ENCODE peak calls at places on chromosomes 6 and 20, in nine cellular contexts. V, A, G, D, C, R, O, T and P are unnamed samples.

GRCh38 chr6:168988280-168988679 is 265.4 kb downstream of the THBS2 start:
- DNase-seq in V (no peak), A (no peak), G (no peak), D (no peak), C (no peak), R (no peak), O (no peak), T (no peak), P (no peak)

GRCh38 chr6:132566404-132566803 is 3.7 kb upstream of the TAAR6 start:
- DNase-seq in V (no peak), A (no peak), G (no peak), D (no peak), C (no peak), R (no peak), O (no peak), T (no peak), P (no peak)

GRCh38 chr6:32885698-32886286 is 31.8 kb downstream of the PSMB9 start:
- DNase-seq in V (peak; percentile 88), A (no peak), G (no peak), D (no peak), C (no peak), R (no peak), O (no peak), T (no peak), P (no peak)

GRCh38 chr6:113860165-113860955 is 3.2 kb downstream of the MARCKS start:
- DNase-seq in V (peak; percentile 58), A (peak; percentile 64), G (no peak), D (peak; percentile 89), C (peak; percentile 63), R (no peak), O (peak; percentile 29), T (no peak), P (peak; percentile 16)

GRCh38 chr6:18207949-18208348 is 52.7 kb downstream of the KDM1B start:
- DNase-seq in V (no peak), A (no peak), G (no peak), D (no peak), C (no peak), R (no peak), O (no peak), T (no peak), P (no peak)

GRCh38 chr20:33947709-33948295 is 45.9 kb upstream of the RALY start:
- DNase-seq in V (peak; percentile 45), A (no peak), G (no peak), D (peak; percentile 74), C (no peak), R (no peak), O (no peak), T (no peak), P (no peak)

GRCh38 chr6:149079911-149080501 is 237.5 kb upstream of the TAB2 start:
- DNase-seq in V (peak; percentile 84), A (peak; percentile 71), G (no peak), D (peak; percentile 59), C (peak; percentile 47), R (no peak), O (peak; percentile 68), T (no peak), P (peak; percentile 19)

GRCh38 chr6:45256697-45257695 is 71.1 kb upstream of the RUNX2 start:
- DNase-seq in V (peak; percentile 61), A (no peak), G (no peak), D (no peak), C (no peak), R (no peak), O (no peak), T (no peak), P (no peak)

GRCh38 chr20:49349678-49350077 is 71.8 kb upstream of the ZNFX1 start:
- DNase-seq in V (no peak), A (no peak), G (no peak), D (peak; percentile 51), C (no peak), R (no peak), O (no peak), T (no peak), P (peak; percentile 67)

GRCh38 chr20:22282696-22283095 is 301.7 kb downstream of the FOXA2 start:
- DNase-seq in V (no peak), A (no peak), G (no peak), D (peak; percentile 62), C (no peak), R (no peak), O (no peak), T (no peak), P (no peak)

GRCh38 chr6:152863618-152864326 is 113.2 kb downstream of the VIP start:
- DNase-seq in V (peak; percentile 84), A (peak; percentile 86), G (peak; percentile 53), D (peak; percentile 88), C (peak; percentile 73), R (no peak), O (peak; percentile 16), T (no peak), P (peak; percentile 38)

GRCh38 chr20:63941282-63942060 is 14.7 kb downstream of the UCKL1 start:
- DNase-seq in V (no peak), A (peak; percentile 74), G (no peak), D (no peak), C (peak; percentile 58), R (peak; percentile 55), O (peak; percentile 61), T (no peak), P (no peak)
- TF ChIP-seq CTCF in V (no peak), A (no peak), G (no peak), D (no peak), C (no peak), R (no peak), O (no peak), T (no peak), P (no peak)

GRCh38 chr6:142075516-142076101 is 57.1 kb upstream of the GJE1 start:
- DNase-seq in V (no peak), A (no peak), G (no peak), D (no peak), C (no peak), R (no peak), O (no peak), T (no peak), P (no peak)
- H3K4me3 ChIP-seq in V (no peak overlapping the region), A (no peak overlapping the region), G (no peak overlapping the region), D (no peak overlapping the region), C (no peak overlapping the region), R (no peak overlapping the region), O (no peak overlapping the region), T (no peak overlapping the region), P (no peak overlapping the region)

DNA sequence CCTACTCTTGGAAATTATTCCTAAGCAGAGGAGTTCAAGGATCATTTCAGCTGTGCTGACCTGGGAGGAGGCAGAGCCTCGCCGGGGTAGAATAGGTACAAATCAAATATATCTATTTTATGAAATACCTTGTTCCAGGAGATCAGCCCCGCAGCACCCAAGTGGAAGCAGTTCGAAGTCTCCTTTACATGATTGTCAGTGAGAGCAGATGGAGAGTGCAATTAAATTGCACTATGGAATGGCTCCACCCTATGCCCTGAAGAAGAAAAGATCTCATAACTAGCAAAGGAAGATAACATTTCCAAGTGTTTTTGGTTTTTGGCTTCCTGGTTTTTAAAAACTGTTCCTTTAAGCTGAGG is 31.4 kb downstream of the DUSP22 start:
- DNase-seq in V (no peak), A (no peak), G (no peak), D (no peak), C (no peak), R (no peak), O (no peak), T (peak; percentile 40), P (no peak)
- H3K9me3 ChIP-seq in V (no peaks in the 10 kb centered on the region), A (no peaks in the 10 kb centered on the region), G (peaks cover 56% of the 10 kb centered on the region), D (no peaks in the 10 kb centered on the region), C (no peaks in the 10 kb centered on the region), R (no peaks in the 10 kb centered on the region), O (no peaks in the 10 kb centered on the region), T (no peaks in the 10 kb centered on the region), P (no peaks in the 10 kb centered on the region)

DNA sequence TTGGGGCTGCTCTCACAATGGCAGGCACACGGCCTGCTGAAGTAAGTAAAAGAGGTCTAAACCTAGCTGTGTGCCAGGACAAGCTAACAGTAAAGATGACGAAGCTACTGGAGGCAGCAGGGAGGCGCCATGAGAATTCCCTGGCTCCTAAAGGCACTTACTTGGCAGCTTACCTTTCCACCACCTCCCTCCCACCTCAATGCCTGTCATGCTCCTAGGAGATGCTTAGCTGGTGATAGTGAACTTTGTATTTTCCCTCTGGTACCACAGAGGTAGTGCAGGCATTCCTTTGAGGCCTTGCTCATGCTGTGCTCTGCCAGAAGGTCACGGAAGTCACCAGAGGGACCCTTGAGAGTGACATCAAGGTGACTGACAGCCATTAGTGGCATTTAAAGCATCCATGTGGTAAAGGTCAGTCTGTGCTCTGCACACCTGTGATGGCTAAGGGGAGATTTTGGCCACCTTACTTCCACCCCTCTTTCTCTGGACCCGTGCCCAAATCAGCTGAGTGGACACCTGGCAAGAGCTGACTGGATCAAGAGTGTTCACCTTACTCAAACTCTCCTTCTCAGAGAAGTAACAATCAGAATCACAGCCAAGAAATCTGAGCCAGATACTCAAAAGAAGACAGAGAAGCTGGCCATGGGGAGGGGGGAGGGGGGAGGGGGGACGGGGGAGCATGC is 3.0 kb downstream of the FKBP1A start:
- DNase-seq in V (no peak), A (no peak), G (no peak), D (no peak), C (no peak), R (no peak), O (no peak), T (no peak), P (no peak)
- TF ChIP-seq CTCF in V (no peak), A (no peak), G (no peak), D (no peak), C (no peak), R (no peak), O (no peak), T (no peak), P (no peak)

DNA sequence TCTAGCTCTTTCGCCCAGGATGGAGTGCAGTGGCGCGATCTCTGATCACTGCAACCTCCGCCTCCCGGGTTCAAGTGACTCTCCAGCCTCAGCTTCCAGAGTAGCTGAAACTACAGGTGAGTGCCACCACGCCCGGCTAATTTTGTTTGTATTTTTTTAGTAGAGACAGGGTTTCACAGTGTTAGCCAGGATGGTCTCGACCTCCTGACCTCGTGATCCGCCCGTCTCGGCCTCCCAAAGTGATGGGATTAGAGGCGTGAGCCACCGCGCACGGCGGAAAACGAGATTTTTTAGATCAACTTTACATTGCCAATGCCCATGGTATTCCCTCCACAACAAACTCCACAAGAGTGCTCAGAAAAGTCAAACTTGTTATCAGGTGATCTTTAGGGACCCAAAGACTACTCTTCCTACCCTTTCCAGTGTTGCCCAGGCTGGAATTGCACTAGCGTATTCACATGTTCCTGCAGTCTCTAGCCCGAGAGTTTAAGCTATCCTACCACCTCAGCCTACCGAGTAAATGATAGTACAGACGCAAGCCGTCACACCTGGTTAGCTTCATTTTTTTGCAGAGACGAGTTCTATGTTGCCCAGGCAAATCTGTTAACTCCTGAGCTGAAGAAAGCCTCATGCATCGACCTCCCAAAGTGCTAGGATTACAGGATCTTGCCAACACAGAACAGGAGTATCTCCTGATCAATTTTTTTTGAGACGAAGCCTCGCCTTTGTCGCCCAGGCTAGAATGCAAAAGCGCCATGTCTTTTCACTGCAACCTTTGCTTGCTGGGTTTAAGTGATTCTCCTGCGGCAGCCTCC is 128.2 kb downstream of the HFE start:
- DNase-seq in V (peak; percentile 32), A (no peak), G (no peak), D (no peak), C (no peak), R (no peak), O (no peak), T (no peak), P (no peak)
- H3K4me3 ChIP-seq in V (peak overlapping the region; percentile 43), A (no peak overlapping the region), G (peak overlapping the region; percentile 72), D (peak overlapping the region; percentile 57), C (peak overlapping the region; percentile 63), R (peak overlapping the region; percentile 59), O (peak overlapping the region; percentile 72), T (peak overlapping the region; percentile 62), P (peak overlapping the region; percentile 53)